ENCODE peak calls at places on chromosomes 2 and 18, in ten cellular contexts. E is IMR-90, W is heart left ventricle, H is body of pancreas, T is right lobe of liver, C is ovary, F is testis, G is prostate gland, M is A549, N is gastrocnemius medialis. D is an unnamed sample.

GRCh38 chr2:98839292-98839691 is 96.7 kb downstream of the CRACDL start:
- DNase-seq in H (no peak), T (no peak), M (no peak), G (no peak), C (no peak), W (no peak), N (no peak), F (no peak), E (peak; percentile 19), D (no peak)

GRCh38 chr18:48790226-48790863 is 160.4 kb downstream of the SMAD7 start:
- DNase-seq in C (peak; percentile 49), F (no peak), G (no peak), M (no peak), N (peak; percentile 41), E (no peak), T (peak; percentile 93), W (peak; percentile 89), H (peak; percentile 29), D (peak; percentile 97)

GRCh38 chr2:199471443-199472057 is 13.8 kb upstream of the SATB2 start:
- DNase-seq in M (no peak), W (peak; percentile 75), G (no peak), F (peak; percentile 77), N (no peak), E (peak; percentile 45), T (peak; percentile 83), H (peak; percentile 75), C (no peak), D (peak; percentile 71)

GRCh38 chr2:180907731-180908130 is 72.7 kb upstream of the UBE2E3 start:
- DNase-seq in H (no peak), C (no peak), N (no peak), F (no peak), W (no peak), G (no peak), E (peak; percentile 84), T (no peak), M (no peak), D (no peak)

GRCh38 chr2:229342376-229342775 is 71.3 kb upstream of the PID1 start:
- DNase-seq in N (no peak), G (peak; percentile 40), F (peak; percentile 64), E (no peak), M (peak; percentile 7), T (peak; percentile 52), H (peak; percentile 25), C (peak; percentile 74), W (peak; percentile 69), D (peak; percentile 83)

GRCh38 chr18:62450546-62451395 is 72.1 kb upstream of the ZCCHC2 start:
- DNase-seq in N (peak; percentile 94), T (peak; percentile 89), G (no peak), E (peak; percentile 63), H (peak; percentile 83), M (peak; percentile 74), C (peak; percentile 28), W (peak; percentile 74), F (no peak), D (peak; percentile 50)

GRCh38 chr18:12278765-12279682 is 24.9 kb downstream of the CIDEA start:
- DNase-seq in T (peak; percentile 65), H (no peak), M (no peak), E (peak; percentile 98), W (peak; percentile 88), G (peak; percentile 31), N (peak; percentile 65), C (peak; percentile 90), F (peak; percentile 78), D (peak; percentile 89)

GRCh38 chr18:75132931-75133525 is 75.9 kb downstream of the PTGR3 start:
- DNase-seq in M (no peak), N (no peak), F (no peak), W (no peak), H (no peak), E (no peak), G (peak; percentile 67), C (no peak), T (no peak), D (peak; percentile 74)

GRCh38 chr2:42297322-42297936 is 63.6 kb downstream of the COX7A2L start:
- DNase-seq in C (no peak), H (no peak), G (no peak), E (no peak), F (no peak), N (no peak), M (no peak), W (no peak), T (no peak), D (no peak)

GRCh38 chr2:208254871-208255556 is at the start of gene IDH1:
- DNase-seq in T (peak; percentile 98), N (peak; percentile 91), G (peak; percentile 96), W (peak; percentile 98), C (peak; percentile 98), H (peak; percentile 99), F (peak; percentile 98), E (peak; percentile 89), M (peak; percentile 85), D (peak; percentile 98)

GRCh38 chr2:133787207-133787606 is 218.9 kb upstream of the NCKAP5 start:
- DNase-seq in H (no peak), T (no peak), E (peak; percentile 77), W (no peak), M (no peak), F (no peak), N (no peak), C (no peak), G (no peak), D (no peak)

GRCh38 chr18:3177902-3178687 is 41.7 kb downstream of the MYOM1 start:
- DNase-seq in T (peak; percentile 39), G (no peak), F (peak; percentile 57), W (no peak), M (no peak), H (no peak), E (peak; percentile 19), C (no peak), N (peak; percentile 43), D (no peak)

GRCh38 chr2:88626171-88627054 is 851 bp downstream of the EIF2AK3 start:
- DNase-seq in N (peak; percentile 22), C (peak; percentile 40), G (peak; percentile 18), H (peak; percentile 47), M (peak; percentile 14), T (peak; percentile 62), E (no peak), W (peak; percentile 73), F (peak; percentile 29), D (peak; percentile 48)

GRCh38 chr2:47056374-47056773 is 98.7 kb downstream of the STPG4 start:
- DNase-seq in T (no peak), W (peak; percentile 70), C (no peak), F (no peak), E (peak; percentile 78), M (no peak), G (no peak), N (no peak), H (no peak), D (no peak)

GRCh38 chr2:24815171-24815570 is 21.9 kb downstream of the CENPO start:
- DNase-seq in G (no peak), T (no peak), F (peak; percentile 8), N (no peak), C (no peak), H (no peak), M (no peak), W (no peak), E (no peak), D (no peak)

GRCh38 chr2:196275646-196276352 is 104.4 kb upstream of the STK17B start:
- DNase-seq in C (no peak), E (peak; percentile 59), F (no peak), T (no peak), G (no peak), M (no peak), W (no peak), H (no peak), N (no peak), D (no peak)

GRCh38 chr2:215425021-215425782 is 10.7 kb downstream of the FN1 start:
- DNase-seq in T (no peak), C (no peak), G (no peak), N (no peak), W (no peak), E (peak; percentile 44), M (no peak), F (no peak), H (no peak), D (no peak)
- TF ChIP-seq POLR2A in T (no peak), C (no peak), G (no peak), N (no peak), W (no peak), E (peak; percentile 74), M (no peak), F (no peak), H (no peak), D (no peak)

DNA sequence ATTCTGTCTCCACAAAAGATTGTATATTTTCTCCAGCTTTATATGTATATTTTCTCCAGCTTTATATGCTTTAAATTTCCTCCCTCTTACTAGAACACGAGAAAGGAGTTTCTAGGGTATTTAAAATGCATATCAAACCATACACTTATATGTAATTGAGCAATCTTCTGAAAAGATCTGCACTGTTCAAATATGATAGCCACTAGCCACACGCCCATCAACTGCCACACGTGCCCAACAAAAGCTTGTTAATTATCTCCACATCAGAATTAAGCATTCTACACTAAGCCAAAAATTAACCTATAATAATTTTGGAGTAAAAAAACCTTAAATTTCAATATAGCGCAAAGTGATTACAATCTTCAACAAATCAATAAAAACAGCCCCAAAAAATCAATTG is 37.9 kb downstream of the MBOAT2 start:
- DNase-seq in G (no peak), W (no peak), C (no peak), E (no peak), H (no peak), N (no peak), M (no peak), F (no peak), T (no peak), D (no peak)
- H3K27ac ChIP-seq in G (no peak overlapping the region), W (no peak overlapping the region), C (no peak overlapping the region), E (no peak overlapping the region), H (no peak overlapping the region), N (no peak overlapping the region), M (no peak overlapping the region), F (no peak overlapping the region), T (no peak overlapping the region), D (no peak overlapping the region)

DNA sequence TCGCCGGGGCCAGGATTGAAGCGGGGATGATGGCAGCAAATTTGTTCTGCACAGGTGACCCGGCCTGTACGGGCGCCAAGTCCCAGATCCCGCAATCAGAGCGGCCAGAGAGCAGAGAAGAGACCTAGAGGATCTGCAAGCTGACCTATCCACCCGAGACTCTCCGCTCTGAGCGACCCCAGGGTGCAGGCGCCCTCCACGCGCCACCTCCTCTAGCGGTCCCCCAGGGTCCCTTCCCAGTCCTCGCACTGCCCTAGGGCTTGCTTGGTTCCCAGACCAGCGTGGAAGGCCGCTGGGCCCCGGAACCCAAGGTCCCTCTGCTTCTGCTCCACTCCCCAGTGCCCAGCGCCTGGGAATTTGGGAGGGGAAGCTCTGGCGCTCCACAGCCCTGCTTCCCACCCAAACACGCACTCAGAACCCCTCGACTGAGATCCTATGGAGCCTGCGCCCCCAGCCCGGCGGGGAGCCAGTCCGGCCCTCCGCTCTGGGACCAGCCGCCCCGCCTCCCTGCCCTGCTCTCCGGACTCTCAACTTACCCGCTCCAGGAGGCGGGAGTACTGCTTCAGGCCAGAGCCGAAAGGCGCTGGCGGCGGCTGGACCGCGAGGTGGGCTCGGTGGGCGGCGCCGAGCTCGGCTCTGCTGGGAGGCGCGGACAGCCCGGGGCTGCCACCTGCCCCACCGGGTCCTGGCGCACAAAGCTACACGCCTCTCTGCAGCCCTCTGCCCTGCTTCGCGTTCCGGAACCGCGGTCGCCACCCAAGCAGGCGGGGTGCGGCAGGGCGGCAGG is 3.0 kb upstream of the SIX3 start:
- DNase-seq in F (no peak), M (no peak), C (no peak), G (no peak), T (no peak), W (no peak), H (no peak), E (no peak), N (no peak), D (no peak)
- H3K4me1 ChIP-seq in F (peaks cover 20% of the 10 kb centered on the region), M (peaks cover 25% of the 10 kb centered on the region), C (peaks cover 3% of the 10 kb centered on the region), G (peaks cover 3% of the 10 kb centered on the region), T (no peaks in the 10 kb centered on the region), W (peaks cover 16% of the 10 kb centered on the region), H (peaks cover 64% of the 10 kb centered on the region), E (no peaks in the 10 kb centered on the region), N (peaks cover 11% of the 10 kb centered on the region), D (peaks cover 28% of the 10 kb centered on the region)

GRCh38 chr2:10307561-10308156 is 5.0 kb downstream of the HPCAL1 start:
- DNase-seq in T (no peak), G (no peak), M (no peak), N (no peak), H (no peak), W (no peak), C (no peak), E (no peak), F (peak; percentile 49), D (no peak)
- TF ChIP-seq POLR2A in T (no peak), G (no peak), M (no peak), N (no peak), H (no peak), W (no peak), C (no peak), E (no peak), F (no peak), D (no peak)

D was measured in thyroid gland.